ENCODE peak calls at places on chromosomes 5 and 9, in eight cellular contexts. One of them, this sample, is unnamed. For H3K9me3, the result is how much of the 10 kb centered on the place peaks cover.

GRCh38 chr5:5419291-5420210 is 2.9 kb upstream of the ICE1 start:
- DNase-seq in cardiac muscle cell: peak
- DNase-seq in psoas muscle: no peak
- DNase-seq in breast epithelium: no peak
- DNase-seq in CD4-positive, alpha-beta T cell: no peak
- DNase-seq in A673: peak
- DNase-seq in fibroblast of lung: peak
- DNase-seq in CD8-positive, alpha-beta T cell: no peak
- DNase-seq in this sample: no peak

GRCh38 chr5:127812570-127812969 is 109.4 kb downstream of the CCDC192 start:
- DNase-seq in cardiac muscle cell: no peak
- DNase-seq in psoas muscle: no peak
- DNase-seq in breast epithelium: no peak
- DNase-seq in CD4-positive, alpha-beta T cell: no peak
- DNase-seq in A673: no peak
- DNase-seq in fibroblast of lung: peak
- DNase-seq in CD8-positive, alpha-beta T cell: no peak
- DNase-seq in this sample: no peak

GRCh38 chr5:78505860-78506259 is 142.7 kb downstream of the LHFPL2 start:
- DNase-seq in cardiac muscle cell: no peak
- DNase-seq in psoas muscle: no peak
- DNase-seq in breast epithelium: no peak
- DNase-seq in CD4-positive, alpha-beta T cell: no peak
- DNase-seq in A673: no peak
- DNase-seq in fibroblast of lung: no peak
- DNase-seq in CD8-positive, alpha-beta T cell: no peak
- DNase-seq in this sample: no peak

GRCh38 chr9:116844621-116845020 is 157.5 kb downstream of the TRIM32 start:
- DNase-seq in cardiac muscle cell: no peak
- DNase-seq in psoas muscle: no peak
- DNase-seq in breast epithelium: no peak
- DNase-seq in CD4-positive, alpha-beta T cell: no peak
- DNase-seq in A673: no peak
- DNase-seq in fibroblast of lung: no peak
- DNase-seq in CD8-positive, alpha-beta T cell: no peak
- DNase-seq in this sample: no peak

GRCh38 chr5:531101-531748 is 7.0 kb upstream of the SLC9A3 start:
- DNase-seq in cardiac muscle cell: no peak
- DNase-seq in psoas muscle: peak
- DNase-seq in breast epithelium: no peak
- DNase-seq in CD4-positive, alpha-beta T cell: no peak
- DNase-seq in A673: no peak
- DNase-seq in fibroblast of lung: no peak
- DNase-seq in CD8-positive, alpha-beta T cell: no peak
- DNase-seq in this sample: no peak

GRCh38 chr9:91978739-91979414 is 28.8 kb upstream of the ROR2 start:
- DNase-seq in cardiac muscle cell: peak
- DNase-seq in psoas muscle: no peak
- DNase-seq in breast epithelium: no peak
- DNase-seq in CD4-positive, alpha-beta T cell: no peak
- DNase-seq in A673: peak
- DNase-seq in fibroblast of lung: peak
- DNase-seq in CD8-positive, alpha-beta T cell: no peak
- DNase-seq in this sample: no peak

GRCh38 chr5:52740007-52740406 is 47.7 kb upstream of the ITGA1 start:
- DNase-seq in cardiac muscle cell: no peak
- DNase-seq in psoas muscle: no peak
- DNase-seq in breast epithelium: no peak
- DNase-seq in CD4-positive, alpha-beta T cell: no peak
- DNase-seq in A673: peak
- DNase-seq in fibroblast of lung: no peak
- DNase-seq in CD8-positive, alpha-beta T cell: no peak
- DNase-seq in this sample: no peak

GRCh38 chr9:124510650-124511425 is 3.6 kb upstream of the NR5A1 start:
- DNase-seq in cardiac muscle cell: no peak
- DNase-seq in psoas muscle: no peak
- DNase-seq in breast epithelium: no peak
- DNase-seq in CD4-positive, alpha-beta T cell: no peak
- DNase-seq in A673: no peak
- DNase-seq in fibroblast of lung: no peak
- DNase-seq in CD8-positive, alpha-beta T cell: no peak
- DNase-seq in this sample: no peak

GRCh38 chr5:138869038-138869437 is 6.1 kb downstream of the LRRTM2 start:
- DNase-seq in cardiac muscle cell: no peak
- DNase-seq in psoas muscle: no peak
- DNase-seq in breast epithelium: no peak
- DNase-seq in CD4-positive, alpha-beta T cell: no peak
- DNase-seq in A673: no peak
- DNase-seq in fibroblast of lung: no peak
- DNase-seq in CD8-positive, alpha-beta T cell: no peak
- DNase-seq in this sample: no peak

GRCh38 chr5:130164966-130165365 is 260.7 kb downstream of the CHSY3 start:
- DNase-seq in cardiac muscle cell: no peak
- DNase-seq in psoas muscle: no peak
- DNase-seq in breast epithelium: no peak
- DNase-seq in CD4-positive, alpha-beta T cell: no peak
- DNase-seq in A673: no peak
- DNase-seq in fibroblast of lung: peak
- DNase-seq in CD8-positive, alpha-beta T cell: no peak
- DNase-seq in this sample: no peak

GRCh38 chr9:89466451-89467277 is 31.2 kb downstream of the SEMA4D start:
- DNase-seq in cardiac muscle cell: no peak
- DNase-seq in psoas muscle: no peak
- DNase-seq in breast epithelium: no peak
- DNase-seq in CD4-positive, alpha-beta T cell: no peak
- DNase-seq in A673: no peak
- DNase-seq in fibroblast of lung: no peak
- DNase-seq in CD8-positive, alpha-beta T cell: no peak
- DNase-seq in this sample: no peak

GRCh38 chr5:174733091-174733690 is 8.8 kb downstream of the MSX2 start:
- DNase-seq in cardiac muscle cell: no peak
- DNase-seq in psoas muscle: no peak
- DNase-seq in breast epithelium: no peak
- DNase-seq in CD4-positive, alpha-beta T cell: no peak
- DNase-seq in A673: no peak
- DNase-seq in fibroblast of lung: no peak
- DNase-seq in CD8-positive, alpha-beta T cell: no peak
- DNase-seq in this sample: no peak

GRCh38 chr5:107401470-107402085 is 269.2 kb downstream of the EFNA5 start:
- DNase-seq in cardiac muscle cell: no peak
- DNase-seq in psoas muscle: no peak
- DNase-seq in breast epithelium: no peak
- DNase-seq in CD4-positive, alpha-beta T cell: no peak
- DNase-seq in A673: no peak
- DNase-seq in fibroblast of lung: no peak
- DNase-seq in CD8-positive, alpha-beta T cell: no peak
- DNase-seq in this sample: no peak

GRCh38 chr9:131478421-131478868 is 24.3 kb upstream of the POMT1 start:
- DNase-seq in cardiac muscle cell: peak
- DNase-seq in psoas muscle: peak
- DNase-seq in breast epithelium: no peak
- DNase-seq in CD4-positive, alpha-beta T cell: peak
- DNase-seq in A673: peak
- DNase-seq in fibroblast of lung: peak
- DNase-seq in CD8-positive, alpha-beta T cell: peak
- DNase-seq in this sample: peak

GRCh38 chr9:108831496-108832178 is 24.1 kb downstream of the ACTL7B start:
- DNase-seq in cardiac muscle cell: no peak
- DNase-seq in psoas muscle: no peak
- DNase-seq in breast epithelium: no peak
- DNase-seq in CD4-positive, alpha-beta T cell: no peak
- DNase-seq in A673: no peak
- DNase-seq in fibroblast of lung: no peak
- DNase-seq in CD8-positive, alpha-beta T cell: no peak
- DNase-seq in this sample: no peak

GRCh38 chr9:110688329-110688728 is 19.7 kb downstream of the MUSK start:
- DNase-seq in cardiac muscle cell: no peak
- DNase-seq in psoas muscle: no peak
- DNase-seq in breast epithelium: no peak
- DNase-seq in CD4-positive, alpha-beta T cell: no peak
- DNase-seq in A673: no peak
- DNase-seq in fibroblast of lung: no peak
- DNase-seq in CD8-positive, alpha-beta T cell: no peak
- DNase-seq in this sample: no peak

GRCh38 chr5:132474131-132474723 is 16.3 kb downstream of the IRF1 start:
- DNase-seq in cardiac muscle cell: no peak
- DNase-seq in psoas muscle: no peak
- DNase-seq in breast epithelium: no peak
- DNase-seq in CD4-positive, alpha-beta T cell: no peak
- DNase-seq in A673: no peak
- DNase-seq in fibroblast of lung: no peak
- DNase-seq in CD8-positive, alpha-beta T cell: no peak
- DNase-seq in this sample: no peak

GRCh38 chr9:100352201-100352726 is 478 bp downstream of the TEX10 start:
- DNase-seq in cardiac muscle cell: peak
- DNase-seq in psoas muscle: peak
- DNase-seq in breast epithelium: peak
- DNase-seq in CD4-positive, alpha-beta T cell: peak
- DNase-seq in A673: peak
- DNase-seq in fibroblast of lung: peak
- DNase-seq in CD8-positive, alpha-beta T cell: no peak
- DNase-seq in this sample: peak

GRCh38 chr5:124888050-124888506 is 141.6 kb upstream of the ZNF608 start:
- DNase-seq in cardiac muscle cell: peak
- DNase-seq in psoas muscle: no peak
- DNase-seq in breast epithelium: no peak
- DNase-seq in CD4-positive, alpha-beta T cell: no peak
- DNase-seq in A673: peak
- DNase-seq in fibroblast of lung: no peak
- DNase-seq in CD8-positive, alpha-beta T cell: no peak
- DNase-seq in this sample: no peak

GRCh38 chr5:6431214-6432195 is 17.2 kb upstream of the UBE2QL1 start:
- DNase-seq in cardiac muscle cell: peak
- DNase-seq in psoas muscle: no peak
- DNase-seq in breast epithelium: no peak
- DNase-seq in CD4-positive, alpha-beta T cell: no peak
- DNase-seq in A673: no peak
- DNase-seq in fibroblast of lung: no peak
- DNase-seq in CD8-positive, alpha-beta T cell: no peak
- DNase-seq in this sample: no peak

GRCh38 chr9:12391839-12392509 is 301.2 kb upstream of the TYRP1 start:
- DNase-seq in cardiac muscle cell: no peak
- DNase-seq in psoas muscle: no peak
- DNase-seq in breast epithelium: no peak
- DNase-seq in CD4-positive, alpha-beta T cell: no peak
- DNase-seq in A673: no peak
- DNase-seq in fibroblast of lung: no peak
- DNase-seq in CD8-positive, alpha-beta T cell: no peak
- DNase-seq in this sample: no peak

GRCh38 chr5:74885170-74885569 is 19.0 kb upstream of the FAM169A start:
- DNase-seq in cardiac muscle cell: no peak
- DNase-seq in psoas muscle: no peak
- DNase-seq in breast epithelium: no peak
- DNase-seq in CD4-positive, alpha-beta T cell: no peak
- DNase-seq in A673: no peak
- DNase-seq in fibroblast of lung: peak
- DNase-seq in CD8-positive, alpha-beta T cell: no peak
- DNase-seq in this sample: no peak

GRCh38 chr5:141362719-141363118 is 1.2 kb upstream of the PCDHGA5 start:
- DNase-seq in cardiac muscle cell: no peak
- DNase-seq in psoas muscle: no peak
- DNase-seq in breast epithelium: no peak
- DNase-seq in CD4-positive, alpha-beta T cell: no peak
- DNase-seq in A673: no peak
- DNase-seq in fibroblast of lung: no peak
- DNase-seq in CD8-positive, alpha-beta T cell: no peak
- DNase-seq in this sample: no peak
- H3K9me3 ChIP-seq in cardiac muscle cell: under half
- H3K9me3 ChIP-seq in psoas muscle: under half
- H3K9me3 ChIP-seq in breast epithelium: half or more
- H3K9me3 ChIP-seq in CD4-positive, alpha-beta T cell: half or more
- H3K9me3 ChIP-seq in A673: half or more
- H3K9me3 ChIP-seq in fibroblast of lung: under half
- H3K9me3 ChIP-seq in CD8-positive, alpha-beta T cell: under half
- H3K9me3 ChIP-seq in this sample: under half

DNA sequence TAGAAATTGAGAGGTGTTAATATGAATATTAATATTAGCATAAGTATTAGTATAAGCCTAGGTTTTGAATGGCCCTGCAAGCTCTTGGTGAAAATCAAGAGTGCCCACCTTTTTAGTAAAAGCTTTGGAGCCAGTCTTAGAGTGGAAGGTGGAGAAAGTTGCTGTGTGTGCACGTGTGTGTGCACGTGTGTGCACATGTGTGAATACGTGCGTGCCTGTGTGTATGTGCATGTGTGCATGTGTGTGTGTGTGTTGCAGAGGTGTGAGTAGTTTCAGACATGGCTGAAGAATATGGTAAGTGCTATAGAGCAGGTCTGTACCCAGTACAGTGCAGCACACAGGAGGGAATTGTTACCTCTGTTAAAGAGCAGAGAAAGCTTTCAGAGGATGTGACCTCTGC is 74.3 kb downstream of the BOD1 start:
- DNase-seq in cardiac muscle cell: no peak
- DNase-seq in psoas muscle: no peak
- DNase-seq in breast epithelium: no peak
- DNase-seq in CD4-positive, alpha-beta T cell: no peak
- DNase-seq in A673: no peak
- DNase-seq in fibroblast of lung: no peak
- DNase-seq in CD8-positive, alpha-beta T cell: no peak
- DNase-seq in this sample: no peak
- H3K9me3 ChIP-seq in cardiac muscle cell: under half
- H3K9me3 ChIP-seq in psoas muscle: under half
- H3K9me3 ChIP-seq in breast epithelium: under half
- H3K9me3 ChIP-seq in CD4-positive, alpha-beta T cell: under half
- H3K9me3 ChIP-seq in A673: under half
- H3K9me3 ChIP-seq in fibroblast of lung: under half
- H3K9me3 ChIP-seq in CD8-positive, alpha-beta T cell: under half
- H3K9me3 ChIP-seq in this sample: under half

GRCh38 chr5:167833456-167833855 is 458.0 kb upstream of the WWC1 start:
- DNase-seq in cardiac muscle cell: no peak
- DNase-seq in psoas muscle: no peak
- DNase-seq in breast epithelium: no peak
- DNase-seq in CD4-positive, alpha-beta T cell: no peak
- DNase-seq in A673: no peak
- DNase-seq in fibroblast of lung: no peak
- DNase-seq in CD8-positive, alpha-beta T cell: no peak
- DNase-seq in this sample: no peak
- H3K9me3 ChIP-seq in cardiac muscle cell: under half
- H3K9me3 ChIP-seq in psoas muscle: under half
- H3K9me3 ChIP-seq in breast epithelium: under half
- H3K9me3 ChIP-seq in CD4-positive, alpha-beta T cell: under half
- H3K9me3 ChIP-seq in A673: under half
- H3K9me3 ChIP-seq in fibroblast of lung: under half
- H3K9me3 ChIP-seq in CD8-positive, alpha-beta T cell: under half
- H3K9me3 ChIP-seq in this sample: under half

DNA sequence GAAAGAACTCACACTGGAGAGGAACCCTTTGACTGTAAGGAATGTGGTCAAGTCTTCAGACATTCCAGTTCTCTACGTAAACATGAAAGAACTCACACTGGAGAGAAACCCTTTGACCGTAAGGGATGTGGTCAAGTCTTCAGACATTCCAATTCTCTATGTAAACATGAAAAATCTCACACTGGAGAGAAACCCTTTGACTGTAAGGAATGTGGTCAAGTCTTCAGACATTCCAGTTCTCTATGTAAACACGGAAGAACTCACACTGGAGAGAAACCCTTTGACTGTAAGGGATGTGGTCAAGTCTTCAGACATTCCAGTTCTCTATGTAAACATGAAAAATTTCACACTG is 32.6 kb downstream of the MAPK9 start:
- DNase-seq in cardiac muscle cell: no peak
- DNase-seq in psoas muscle: no peak
- DNase-seq in breast epithelium: no peak
- DNase-seq in CD4-positive, alpha-beta T cell: no peak
- DNase-seq in A673: no peak
- DNase-seq in fibroblast of lung: peak
- DNase-seq in CD8-positive, alpha-beta T cell: no peak
- DNase-seq in this sample: no peak
- H3K9me3 ChIP-seq in cardiac muscle cell: under half
- H3K9me3 ChIP-seq in psoas muscle: half or more
- H3K9me3 ChIP-seq in breast epithelium: half or more
- H3K9me3 ChIP-seq in CD4-positive, alpha-beta T cell: half or more
- H3K9me3 ChIP-seq in A673: half or more
- H3K9me3 ChIP-seq in fibroblast of lung: under half
- H3K9me3 ChIP-seq in CD8-positive, alpha-beta T cell: half or more
- H3K9me3 ChIP-seq in this sample: under half